ENCODE peak calls at places on chromosomes 12 and 14, in seven cellular contexts. One of them, this sample, is unnamed.

GRCh38 chr14:49585803-49586672 is at the start of gene RPS29:
- DNase-seq in effector CD4-positive, alpha-beta T cell: peak
- DNase-seq in AG09319: peak
- DNase-seq in posterior cingulate gyrus: peak
- DNase-seq in kidney tubule cell: peak
- DNase-seq in tibial artery: peak
- DNase-seq in psoas muscle: peak
- DNase-seq in this sample: peak

GRCh38 chr14:81534510-81535074 is 939 bp upstream of the SEL1L start:
- DNase-seq in kidney tubule cell: no peak
- DNase-seq in psoas muscle: no peak
- DNase-seq in effector CD4-positive, alpha-beta T cell: no peak
- DNase-seq in posterior cingulate gyrus: no peak
- DNase-seq in tibial artery: no peak
- DNase-seq in AG09319: no peak
- DNase-seq in this sample: no peak

GRCh38 chr14:40417777-40418401 is 985.7 kb upstream of the FBXO33 start:
- DNase-seq in effector CD4-positive, alpha-beta T cell: no peak
- DNase-seq in posterior cingulate gyrus: no peak
- DNase-seq in psoas muscle: no peak
- DNase-seq in tibial artery: no peak
- DNase-seq in kidney tubule cell: peak
- DNase-seq in AG09319: no peak
- DNase-seq in this sample: peak

GRCh38 chr12:67910360-67911292 is 78.6 kb upstream of the IFNG-AS1 start:
- DNase-seq in tibial artery: no peak
- DNase-seq in kidney tubule cell: peak
- DNase-seq in effector CD4-positive, alpha-beta T cell: no peak
- DNase-seq in AG09319: peak
- DNase-seq in posterior cingulate gyrus: no peak
- DNase-seq in psoas muscle: peak
- DNase-seq in this sample: no peak

GRCh38 chr14:90848944-90849731 is 32.9 kb upstream of the TTC7B start:
- DNase-seq in kidney tubule cell: peak
- DNase-seq in tibial artery: no peak
- DNase-seq in psoas muscle: no peak
- DNase-seq in posterior cingulate gyrus: no peak
- DNase-seq in effector CD4-positive, alpha-beta T cell: no peak
- DNase-seq in AG09319: no peak
- DNase-seq in this sample: no peak

GRCh38 chr12:107092669-107093546 is 441 bp downstream of the CRY1 start:
- DNase-seq in AG09319: no peak
- DNase-seq in posterior cingulate gyrus: peak
- DNase-seq in psoas muscle: peak
- DNase-seq in tibial artery: peak
- DNase-seq in effector CD4-positive, alpha-beta T cell: peak
- DNase-seq in kidney tubule cell: peak
- DNase-seq in this sample: no peak

GRCh38 chr12:124032265-124032886 is 59.4 kb downstream of the ZNF664 start:
- DNase-seq in effector CD4-positive, alpha-beta T cell: no peak
- DNase-seq in tibial artery: peak
- DNase-seq in posterior cingulate gyrus: no peak
- DNase-seq in AG09319: no peak
- DNase-seq in kidney tubule cell: peak
- DNase-seq in psoas muscle: no peak
- DNase-seq in this sample: peak

GRCh38 chr14:38197761-38198345 is 9.9 kb upstream of the SSTR1 start:
- DNase-seq in posterior cingulate gyrus: no peak
- DNase-seq in tibial artery: no peak
- DNase-seq in AG09319: no peak
- DNase-seq in effector CD4-positive, alpha-beta T cell: no peak
- DNase-seq in kidney tubule cell: peak
- DNase-seq in psoas muscle: no peak
- DNase-seq in this sample: no peak

GRCh38 chr12:93982847-93983315 is 165.5 kb upstream of the PLXNC1 start:
- DNase-seq in posterior cingulate gyrus: no peak
- DNase-seq in effector CD4-positive, alpha-beta T cell: no peak
- DNase-seq in kidney tubule cell: peak
- DNase-seq in AG09319: no peak
- DNase-seq in psoas muscle: no peak
- DNase-seq in tibial artery: no peak
- DNase-seq in this sample: no peak

GRCh38 chr14:72416892-72417291 is 477.0 kb downstream of the DPF3 start:
- DNase-seq in tibial artery: no peak
- DNase-seq in kidney tubule cell: peak
- DNase-seq in psoas muscle: no peak
- DNase-seq in effector CD4-positive, alpha-beta T cell: no peak
- DNase-seq in AG09319: no peak
- DNase-seq in posterior cingulate gyrus: no peak
- DNase-seq in this sample: no peak

GRCh38 chr12:50533971-50534370 is 29.2 kb downstream of the DIP2B start:
- DNase-seq in posterior cingulate gyrus: no peak
- DNase-seq in tibial artery: no peak
- DNase-seq in psoas muscle: no peak
- DNase-seq in effector CD4-positive, alpha-beta T cell: no peak
- DNase-seq in AG09319: no peak
- DNase-seq in kidney tubule cell: no peak
- DNase-seq in this sample: no peak

GRCh38 chr14:23573384-23573783 is 5.2 kb downstream of the JPH4 start:
- DNase-seq in psoas muscle: no peak
- DNase-seq in kidney tubule cell: no peak
- DNase-seq in tibial artery: no peak
- DNase-seq in posterior cingulate gyrus: peak
- DNase-seq in AG09319: no peak
- DNase-seq in effector CD4-positive, alpha-beta T cell: no peak
- DNase-seq in this sample: no peak

This sample was measured in HuH-7.